ENCODE peak calls at places on chromosomes 7 and 10, in four cellular contexts. Q is Caco-2, P is A549, M is mesenchymal stem cell. K is an unnamed sample. For H3K9me3 and H3K4me1, the result is how much of the 10 kb centered on the place peaks cover.

GRCh38 chr10:71255817-71256660 is 43.7 kb downstream of the UNC5B start:
- DNase-seq in Q (no peak), P (no peak), M (peak), K (peak)

GRCh38 chr7:107972075-107972482 is 30.9 kb downstream of the LAMB1 start:
- DNase-seq in Q (no peak), P (no peak), M (peak), K (no peak)

GRCh38 chr10:94991243-94991888 is 52.9 kb downstream of the CYP2C9 start:
- DNase-seq in Q (no peak), P (peak), M (no peak), K (no peak)

GRCh38 chr10:122981066-122981464 is 864 bp downstream of the PSTK start:
- DNase-seq in Q (peak), P (peak), M (peak), K (no peak)

GRCh38 chr10:106481598-106481997 is 682.9 kb downstream of the SORCS1 start:
- DNase-seq in Q (no peak), P (no peak), M (no peak), K (no peak)

GRCh38 chr7:46032936-46033335 is 111.9 kb upstream of the IGFBP3 start:
- DNase-seq in Q (no peak), P (peak), M (peak), K (no peak)

GRCh38 chr7:104208421-104208780 is 588 bp upstream of the ORC5 start:
- DNase-seq in Q (no peak), P (no peak), M (no peak), K (no peak)

GRCh38 chr7:32158751-32159360 is 88.6 kb upstream of the PDE1C start:
- DNase-seq in Q (no peak), P (no peak), M (peak), K (no peak)

GRCh38 chr7:1000594-1000935 is 17.6 kb downstream of the CYP2W1 start:
- DNase-seq in Q (no peak), P (no peak), M (no peak), K (no peak)

GRCh38 chr10:61280303-61280702 is 172.9 kb downstream of the TMEM26 start:
- DNase-seq in Q (no peak), P (peak), M (peak), K (no peak)

GRCh38 chr7:16402084-16402483 is 19.3 kb downstream of the CRPPA start:
- DNase-seq in Q (no peak), P (no peak), M (no peak), K (no peak)

GRCh38 chr7:47294569-47295222 is 287.2 kb downstream of the TNS3 start:
- DNase-seq in Q (no peak), P (no peak), M (no peak), K (peak)

GRCh38 chr7:151800391-151800790 is 76.5 kb downstream of the PRKAG2 start:
- DNase-seq in Q (no peak), P (no peak), M (no peak), K (no peak)

GRCh38 chr7:23981758-23982157 is 271.7 kb downstream of the STK31 start:
- DNase-seq in Q (no peak), P (no peak), M (no peak), K (no peak)

GRCh38 chr7:100467638-100468373 is 3.7 kb upstream of the SPACDR start:
- DNase-seq in Q (no peak), P (no peak), M (no peak), K (no peak)

DNA sequence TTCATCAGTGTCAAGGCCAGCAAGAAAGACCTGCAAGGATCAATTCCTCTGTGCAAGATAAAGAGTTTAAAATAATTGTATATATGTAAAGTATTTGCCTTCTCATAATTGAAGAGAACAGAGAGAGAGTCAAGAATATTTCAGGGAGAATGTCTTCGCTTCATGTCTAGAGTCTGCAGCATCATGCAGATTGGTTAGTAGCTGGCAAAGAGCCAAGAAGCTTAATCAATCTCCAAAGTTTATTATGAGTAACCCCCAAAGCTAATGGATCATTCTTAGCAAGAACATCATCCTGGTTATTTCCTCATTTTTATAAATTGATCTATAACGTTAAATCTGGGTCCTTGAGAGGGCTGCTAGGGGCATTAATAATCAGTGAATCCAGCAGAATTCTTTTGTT is 38.9 kb upstream of the CTBP2 start:
- DNase-seq in Q (no peak), P (no peak), M (no peak), K (no peak)
- H3K4me3 ChIP-seq in Q (no peak), P (no peak), M (no peak), K (no peak)

GRCh38 chr7:158516524-158516923 is 71.1 kb downstream of the PTPRN2 start:
- DNase-seq in Q (no peak), P (no peak), M (no peak), K (no peak)
- H3K9me3 ChIP-seq in Q (under half), P (under half), M (under half), K (under half)

DNA sequence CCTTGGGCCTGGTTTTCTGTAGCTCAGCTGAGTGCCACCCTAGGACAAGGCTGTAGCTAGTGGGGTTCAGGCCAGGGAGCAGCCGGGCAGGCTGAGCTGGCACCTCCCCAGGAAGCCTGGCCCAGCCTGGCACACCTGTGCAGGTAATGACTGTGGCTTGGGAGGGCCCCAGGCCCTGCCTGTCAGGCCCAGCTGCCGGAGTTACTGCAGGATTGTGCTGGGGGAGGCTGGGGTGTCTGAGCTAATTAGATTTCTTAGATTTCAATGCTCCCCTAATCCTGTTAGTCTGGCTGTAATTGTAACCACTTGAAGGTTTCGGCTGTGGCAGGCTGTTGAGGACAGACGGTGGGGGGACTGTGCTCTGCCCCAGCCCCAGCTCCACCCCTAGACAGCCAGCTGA is 6.0 kb downstream of the ZMIZ1 start:
- DNase-seq in Q (no peak), P (no peak), M (no peak), K (peak)
- H3K4me1 ChIP-seq in Q (half or more), P (half or more), M (half or more), K (half or more)

GRCh38 chr7:13057462-13058200 is 370.2 kb downstream of the ARL4A start:
- DNase-seq in Q (no peak), P (no peak), M (peak), K (no peak)
- H3K4me3 ChIP-seq in Q (no peak), P (no peak), M (no peak), K (no peak)

GRCh38 chr7:158066085-158066484 is 521.5 kb downstream of the PTPRN2 start:
- DNase-seq in Q (no peak), P (no peak), M (no peak), K (no peak)

GRCh38 chr7:158067219-158067930 is 520.2 kb downstream of the PTPRN2 start:
- DNase-seq in Q (no peak), P (no peak), M (no peak), K (no peak)

GRCh38 chr7:158064631-158065030 is 523.0 kb downstream of the PTPRN2 start:
- DNase-seq in Q (no peak), P (no peak), M (no peak), K (no peak)

GRCh38 chr7:158063850-158064610 is 523.6 kb downstream of the PTPRN2 start:
- DNase-seq in Q (no peak), P (no peak), M (no peak), K (no peak)

GRCh38 chr7:158065340-158065739 is 522.3 kb downstream of the PTPRN2 start:
- DNase-seq in Q (no peak), P (no peak), M (no peak), K (no peak)
- H3K9me3 ChIP-seq in Q (under half), P (under half), M (under half), K (under half)

GRCh38 chr10:124686707-124687376 is 57.3 kb downstream of the FAM53B start:
- DNase-seq in Q (no peak), P (no peak), M (no peak), K (no peak)
- H3K4me1 ChIP-seq in Q (under half), P (under half), M (under half), K (under half)